ENCODE peak calls at places on chromosomes 5 and 9, in eight cellular contexts. V, B, Z, P, R, U, J and A are unnamed samples.

GRCh38 chr5:84861306-84861705 is 476.6 kb upstream of the EDIL3 start:
- DNase-seq in V (no peak), B (no peak), Z (peak), P (no peak), R (no peak), U (no peak), J (no peak), A (no peak)

GRCh38 chr5:171863928-171864327 is 78.3 kb downstream of the SMIM23 start:
- DNase-seq in V (peak), B (no peak), Z (peak), P (no peak), R (no peak), U (no peak), J (no peak), A (no peak)

GRCh38 chr5:71892641-71893340 is 173.7 kb downstream of the CARTPT start:
- DNase-seq in V (no peak), B (no peak), Z (no peak), P (no peak), R (no peak), U (no peak), J (no peak), A (no peak)

GRCh38 chr5:127549551-127549950 is 32.1 kb downstream of the PRRC1 start:
- DNase-seq in V (peak), B (no peak), Z (no peak), P (no peak), R (no peak), U (no peak), J (no peak), A (no peak)

GRCh38 chr5:141880961-141881801 is 3.0 kb upstream of the PCDH1 start:
- DNase-seq in V (no peak), B (no peak), Z (peak), P (no peak), R (no peak), U (no peak), J (peak), A (no peak)

GRCh38 chr5:34410411-34411139 is 245.6 kb upstream of the RAI14 start:
- DNase-seq in V (peak), B (no peak), Z (no peak), P (no peak), R (no peak), U (no peak), J (no peak), A (no peak)

GRCh38 chr5:14178671-14179211 is 35.6 kb downstream of the TRIO start:
- DNase-seq in V (no peak), B (no peak), Z (peak), P (no peak), R (no peak), U (no peak), J (peak), A (no peak)

GRCh38 chr9:19085295-19085694 is 17.4 kb downstream of the HAUS6 start:
- DNase-seq in V (no peak), B (no peak), Z (peak), P (no peak), R (no peak), U (no peak), J (no peak), A (no peak)

GRCh38 chr9:113454914-113455761 is 8.4 kb upstream of the RGS3 start:
- DNase-seq in V (peak), B (no peak), Z (peak), P (no peak), R (peak), U (peak), J (peak), A (no peak)

GRCh38 chr5:179858241-179858585 is 404 bp downstream of the MRNIP start:
- DNase-seq in V (no peak), B (no peak), Z (peak), P (no peak), R (peak), U (peak), J (no peak), A (no peak)

GRCh38 chr5:86814907-86815306 is 197.2 kb downstream of the COX7C start:
- DNase-seq in V (no peak), B (no peak), Z (no peak), P (no peak), R (no peak), U (no peak), J (no peak), A (no peak)

GRCh38 chr9:85667374-85667773 is 74.4 kb downstream of the AGTPBP1 start:
- DNase-seq in V (no peak), B (no peak), Z (no peak), P (no peak), R (no peak), U (no peak), J (no peak), A (no peak)

GRCh38 chr5:40680741-40681350 is 1.1 kb downstream of the PTGER4 start:
- DNase-seq in V (no peak), B (no peak), Z (no peak), P (no peak), R (peak), U (peak), J (no peak), A (no peak)

GRCh38 chr9:38346811-38347735 is 45.4 kb upstream of the ALDH1B1 start:
- DNase-seq in V (no peak), B (no peak), Z (no peak), P (no peak), R (no peak), U (no peak), J (no peak), A (no peak)

GRCh38 chr5:88688981-88689661 is 193.9 kb downstream of the MEF2C start:
- DNase-seq in V (no peak), B (no peak), Z (no peak), P (no peak), R (no peak), U (no peak), J (no peak), A (no peak)

GRCh38 chr5:179316111-179316551 is 29.1 kb downstream of the ADAMTS2 start:
- DNase-seq in V (no peak), B (no peak), Z (no peak), P (no peak), R (peak), U (peak), J (no peak), A (no peak)

GRCh38 chr5:166551384-166551783 is 1740.1 kb upstream of the WWC1 start:
- DNase-seq in V (no peak), B (no peak), Z (peak), P (no peak), R (no peak), U (no peak), J (no peak), A (no peak)

GRCh38 chr5:53406630-53407316 is 73.7 kb upstream of the FST start:
- DNase-seq in V (no peak), B (no peak), Z (peak), P (no peak), R (no peak), U (no peak), J (peak), A (no peak)

GRCh38 chr5:75603835-75604234 is 7.4 kb upstream of the ANKDD1B start:
- DNase-seq in V (no peak), B (no peak), Z (no peak), P (no peak), R (no peak), U (no peak), J (no peak), A (no peak)

GRCh38 chr5:56900858-56901578 is 8.4 kb upstream of the SETD9 start:
- DNase-seq in V (no peak), B (no peak), Z (peak), P (peak), R (no peak), U (no peak), J (no peak), A (no peak)

GRCh38 chr5:54093861-54094260 is 216.5 kb downstream of the ARL15 start:
- DNase-seq in V (no peak), B (no peak), Z (no peak), P (no peak), R (no peak), U (no peak), J (no peak), A (no peak)

GRCh38 chr9:131678499-131679111 is 61.3 kb downstream of the RAPGEF1 start:
- DNase-seq in V (peak), B (peak), Z (peak), P (no peak), R (peak), U (peak), J (peak), A (no peak)

GRCh38 chr9:134180786-134181647 is 16.7 kb upstream of the RNU6ATAC start:
- DNase-seq in V (no peak), B (no peak), Z (no peak), P (no peak), R (no peak), U (peak), J (no peak), A (no peak)

GRCh38 chr5:172833691-172834569 is at the start of gene ERGIC1:
- DNase-seq in V (no peak), B (peak), Z (peak), P (peak), R (peak), U (peak), J (peak), A (peak)

GRCh38 chr9:32378993-32379729 is 5.3 kb upstream of the ACO1 start:
- DNase-seq in V (no peak), B (no peak), Z (peak), P (peak), R (no peak), U (no peak), J (peak), A (peak)

GRCh38 chr5:137453476-137454080 is 45.5 kb downstream of the SPOCK1 start:
- DNase-seq in V (no peak), B (no peak), Z (peak), P (peak), R (no peak), U (no peak), J (no peak), A (no peak)